ENCODE peak calls at places on chromosomes 12 and 14, in eight cellular contexts. N is tibial artery; B is right cardiac atrium; F is body of pancreas; V is Panc1; M is stomach; A is A549; I is CD4-positive, alpha-beta memory T cell. Z is an unnamed sample. For H3K9me3, the result is how much of the 10 kb centered on the place peaks cover.

GRCh38 chr14:89027097-89027740 is 202.8 kb downstream of the TTC8 start:
- DNase-seq in M (peak), N (no peak), A (peak), B (peak), F (peak), I (peak), V (no peak), Z (peak)

GRCh38 chr14:68955164-68955921 is 23.8 kb downstream of the ACTN1 start:
- DNase-seq in N (peak), V (no peak), B (no peak), F (no peak), A (no peak), I (no peak), M (no peak), Z (no peak)

GRCh38 chr12:32776258-32776657 is 20.6 kb upstream of the YARS2 start:
- DNase-seq in V (no peak), F (no peak), A (no peak), I (no peak), N (no peak), M (no peak), B (no peak), Z (no peak)

GRCh38 chr12:131087991-131088700 is 134.4 kb downstream of the ADGRD1 start:
- DNase-seq in A (no peak), F (no peak), N (peak), B (peak), I (peak), V (no peak), M (peak), Z (peak)

GRCh38 chr12:4434299-4434698 is 11.3 kb downstream of the FGF6 start:
- DNase-seq in A (no peak), N (no peak), I (no peak), M (no peak), V (no peak), F (no peak), B (no peak), Z (no peak)

GRCh38 chr12:94254270-94254669 is 105.9 kb downstream of the PLXNC1 start:
- DNase-seq in A (no peak), V (no peak), B (no peak), M (no peak), I (no peak), F (no peak), N (no peak), Z (no peak)

GRCh38 chr12:26608273-26608672 is 224.7 kb downstream of the ITPR2 start:
- DNase-seq in V (no peak), B (no peak), N (no peak), F (no peak), M (no peak), A (no peak), I (no peak), Z (no peak)

GRCh38 chr14:103867523-103867953 is 20.2 kb upstream of the PPP1R13B start:
- DNase-seq in I (no peak), B (peak), A (no peak), V (no peak), F (peak), N (no peak), M (peak), Z (no peak)

GRCh38 chr12:77796775-77797174 is 33.9 kb upstream of the NAV3 start:
- DNase-seq in N (no peak), M (no peak), F (no peak), A (no peak), B (no peak), V (no peak), I (no peak), Z (no peak)

GRCh38 chr14:69490219-69490918 is 5.8 kb downstream of the PLEKHD1 start:
- DNase-seq in M (no peak), N (no peak), B (no peak), I (no peak), F (no peak), V (no peak), A (no peak), Z (no peak)

GRCh38 chr14:96274122-96274910 is 18.3 kb downstream of the BDKRB1 start:
- DNase-seq in N (no peak), B (no peak), F (no peak), M (no peak), V (no peak), A (no peak), I (no peak), Z (no peak)

GRCh38 chr12:68113644-68114043 is 45.9 kb downstream of the IFNG start:
- DNase-seq in M (no peak), B (no peak), N (no peak), F (no peak), V (no peak), I (no peak), A (no peak), Z (no peak)

GRCh38 chr12:56221233-56221756 is 427 bp downstream of the RNF41 start:
- DNase-seq in I (no peak), M (peak), F (peak), N (peak), V (no peak), A (peak), B (peak), Z (peak)

GRCh38 chr14:34029921-34030334 is 79.1 kb upstream of the EGLN3 start:
- DNase-seq in F (peak), V (no peak), M (peak), B (peak), N (peak), A (no peak), I (no peak), Z (no peak)

GRCh38 chr12:46209165-46209564 is 59.7 kb downstream of the SLC38A1 start:
- DNase-seq in I (peak), V (no peak), F (no peak), B (no peak), M (no peak), A (no peak), N (no peak), Z (no peak)

GRCh38 chr12:112862570-112863137 is 44.1 kb upstream of the OAS1 start:
- DNase-seq in N (no peak), A (no peak), M (no peak), F (no peak), B (no peak), V (no peak), I (no peak), Z (no peak)

GRCh38 chr12:101862245-101862644 is 15.1 kb upstream of the DRAM1 start:
- DNase-seq in B (no peak), F (no peak), N (no peak), I (no peak), V (no peak), A (no peak), M (no peak), Z (no peak)

GRCh38 chr12:121748571-121749265 is 36.2 kb downstream of the TMEM120B start:
- DNase-seq in N (no peak), B (peak), A (peak), M (no peak), V (peak), I (no peak), F (no peak), Z (no peak)

GRCh38 chr12:12153596-12153995 is 82.9 kb downstream of the BCL2L14 start:
- DNase-seq in F (no peak), M (no peak), N (no peak), B (no peak), I (no peak), A (no peak), V (no peak), Z (no peak)

GRCh38 chr12:117279606-117280005 is 81.8 kb downstream of the NOS1 start:
- DNase-seq in V (no peak), F (no peak), I (no peak), M (no peak), N (no peak), A (no peak), B (no peak), Z (no peak)

GRCh38 chr14:69263364-69263763 is 3.4 kb downstream of the GALNT16 start:
- DNase-seq in I (no peak), V (no peak), B (peak), N (peak), M (no peak), A (no peak), F (peak), Z (no peak)

GRCh38 chr12:52769946-52770345 is 7.2 kb downstream of the KRT76 start:
- DNase-seq in B (no peak), N (no peak), A (no peak), V (no peak), I (no peak), F (no peak), M (no peak), Z (no peak)

GRCh38 chr12:88242161-88242925 is 100.2 kb downstream of the TMTC3 start:
- DNase-seq in A (peak), M (no peak), N (peak), B (peak), F (no peak), I (no peak), V (peak), Z (no peak)

DNA sequence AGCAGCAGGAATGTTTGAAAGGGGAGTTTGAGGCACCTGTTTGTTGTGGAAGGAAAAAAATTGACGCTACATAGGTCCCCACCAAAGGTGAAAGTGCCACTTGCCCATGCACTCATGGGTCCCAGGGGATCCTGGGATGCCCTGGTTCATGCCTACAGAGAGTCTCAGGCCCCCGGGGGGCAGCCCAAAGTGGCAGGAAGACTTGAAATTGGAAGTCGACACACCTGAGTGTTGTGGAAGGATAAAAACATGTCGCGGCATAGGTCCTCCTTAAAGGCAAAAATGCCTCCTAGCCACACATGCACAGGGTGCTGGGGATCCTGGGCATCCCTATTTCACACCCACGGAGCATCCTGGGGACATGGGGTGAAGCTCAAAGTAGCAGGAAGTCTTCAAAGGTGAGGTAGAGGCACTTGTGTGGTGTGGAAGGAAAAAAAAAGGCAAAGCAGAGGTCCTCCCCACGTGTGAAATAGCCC is 576.1 kb downstream of the ALG10 start:
- DNase-seq in A (no peak), M (no peak), B (no peak), V (no peak), F (no peak), N (no peak), I (no peak), Z (peak)
- H3K9me3 ChIP-seq in A (under half), M (half or more), B (under half), V (under half), F (under half), N (half or more), I (under half), Z (under half)

DNA sequence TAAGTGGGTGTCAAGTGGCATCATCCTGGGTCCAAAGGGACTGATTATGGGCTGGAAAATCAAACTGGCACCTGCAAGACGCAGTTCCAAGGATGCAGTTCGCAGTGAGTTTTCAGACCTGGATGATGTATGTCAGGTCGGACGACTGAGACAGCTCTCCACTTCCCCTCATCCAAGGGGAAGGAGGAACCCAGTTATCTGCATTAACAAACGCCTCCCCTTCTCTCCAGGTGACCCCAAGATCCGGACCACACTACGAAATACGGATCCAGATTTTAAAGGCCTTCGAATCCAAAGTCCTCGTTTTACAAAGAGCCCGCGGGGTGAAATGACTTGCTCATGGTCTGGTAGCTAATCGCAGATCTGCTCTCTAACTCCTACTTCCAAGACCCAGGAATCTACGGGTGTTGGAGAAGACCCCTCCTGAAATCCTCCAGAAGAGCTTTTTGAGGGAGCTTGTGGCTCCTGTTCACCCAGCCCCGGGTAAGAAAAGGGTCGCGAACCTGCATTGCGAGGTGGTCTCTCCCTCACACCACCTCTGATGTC is 460 bp upstream of the SYNE2 start:
- DNase-seq in N (no peak), I (no peak), B (no peak), F (no peak), A (no peak), M (no peak), V (no peak), Z (no peak)
- H3K27ac ChIP-seq in N (peak), I (peak), B (peak), F (peak), A (peak), M (peak), V (peak), Z (peak)

GRCh38 chr12:49389092-49389703 is 21.9 kb downstream of the SPATS2 start:
- DNase-seq in F (no peak), B (peak), V (no peak), N (peak), A (no peak), I (peak), M (peak), Z (peak)

GRCh38 chr12:49388682-49389081 is 21.4 kb downstream of the SPATS2 start:
- DNase-seq in N (no peak), F (no peak), M (no peak), V (no peak), I (no peak), A (no peak), B (no peak), Z (no peak)
- H3K4me3 ChIP-seq in N (no peak), F (no peak), M (no peak), V (no peak), I (no peak), A (no peak), B (no peak), Z (no peak)

GRCh38 chr12:132952371-132953162 is 3.5 kb downstream of the ZNF605 start:
- DNase-seq in I (no peak), M (no peak), N (no peak), B (no peak), A (no peak), F (no peak), V (no peak), Z (no peak)

GRCh38 chr12:132951649-132952048 is 4.5 kb downstream of the ZNF605 start:
- DNase-seq in A (no peak), F (no peak), I (no peak), N (no peak), B (no peak), M (no peak), V (no peak), Z (no peak)

GRCh38 chr12:132953771-132954170 is 2.3 kb downstream of the ZNF605 start:
- DNase-seq in A (no peak), B (no peak), I (no peak), V (no peak), F (no peak), M (no peak), N (no peak), Z (peak)

GRCh38 chr12:132954471-132955048 is 1.5 kb downstream of the ZNF605 start:
- DNase-seq in V (no peak), M (no peak), I (no peak), B (no peak), F (no peak), N (no peak), A (peak), Z (no peak)

GRCh38 chr12:132953163-132953425 is 3.0 kb downstream of the ZNF605 start:
- DNase-seq in B (no peak), A (no peak), V (no peak), I (no peak), F (no peak), N (no peak), M (no peak), Z (no peak)
- H3K9me3 ChIP-seq in B (under half), A (half or more), V (under half), I (under half), F (under half), N (half or more), M (half or more), Z (under half)

DNA sequence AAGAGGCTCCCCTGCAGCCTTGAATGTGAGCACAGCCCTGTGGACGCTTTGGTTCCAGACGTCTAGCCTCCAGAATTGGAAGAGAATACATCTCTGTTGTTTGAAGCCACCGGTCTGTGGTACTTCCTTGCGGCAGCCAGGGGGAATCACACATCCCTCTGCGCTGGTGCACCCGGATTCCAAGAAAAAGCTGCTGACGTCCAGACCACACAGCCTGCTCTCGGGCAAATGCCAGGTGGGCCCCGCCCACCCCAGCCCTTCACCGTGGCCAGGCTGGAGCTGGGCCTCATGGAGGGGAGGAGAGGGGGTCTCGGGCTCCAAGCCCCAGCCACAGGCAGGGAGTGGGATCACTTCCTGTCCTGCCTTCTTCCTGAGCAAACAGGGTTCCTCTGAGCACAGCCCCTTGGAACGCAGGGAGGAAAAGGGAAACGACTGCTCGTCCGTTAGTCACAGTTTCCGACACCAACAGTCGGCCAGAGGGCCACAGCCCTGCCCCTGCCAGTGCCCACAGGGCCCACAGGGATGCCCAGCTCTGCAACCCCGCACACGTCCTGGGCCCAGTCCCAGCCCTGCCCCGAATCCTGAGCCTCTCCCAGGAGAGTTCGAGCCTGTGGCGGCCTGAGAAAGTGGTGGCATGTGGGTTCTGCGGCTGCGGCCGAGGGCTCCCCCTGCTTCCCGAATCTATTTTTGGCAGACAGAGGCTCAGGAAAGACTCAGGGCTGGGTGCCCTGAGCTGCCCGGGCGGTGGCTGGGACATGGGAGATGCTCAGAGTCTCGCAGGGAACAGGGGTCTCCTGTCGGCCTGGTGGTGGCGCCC is 85.3 kb downstream of the RFLNA start:
- DNase-seq in B (peak), V (no peak), N (peak), M (peak), I (no peak), A (peak), F (no peak), Z (peak)
- H3K27ac ChIP-seq in B (peak), V (peak), N (peak), M (peak), I (no peak), A (peak), F (peak), Z (peak)

GRCh38 chr12:1665366-1665765 is 25.5 kb upstream of the ADIPOR2 start:
- DNase-seq in I (no peak), M (no peak), V (no peak), B (no peak), A (no peak), N (no peak), F (no peak), Z (no peak)

GRCh38 chr12:1661553-1662335 is 29.1 kb upstream of the ADIPOR2 start:
- DNase-seq in A (peak), B (peak), M (peak), I (peak), V (peak), F (peak), N (peak), Z (peak)

GRCh38 chr12:1660304-1661187 is 30.3 kb upstream of the ADIPOR2 start:
- DNase-seq in V (no peak), F (peak), I (peak), N (peak), M (peak), B (peak), A (no peak), Z (peak)

GRCh38 chr12:1663440-1664132 is 27.3 kb upstream of the ADIPOR2 start:
- DNase-seq in F (no peak), B (no peak), A (no peak), I (no peak), V (no peak), M (no peak), N (no peak), Z (no peak)

DNA sequence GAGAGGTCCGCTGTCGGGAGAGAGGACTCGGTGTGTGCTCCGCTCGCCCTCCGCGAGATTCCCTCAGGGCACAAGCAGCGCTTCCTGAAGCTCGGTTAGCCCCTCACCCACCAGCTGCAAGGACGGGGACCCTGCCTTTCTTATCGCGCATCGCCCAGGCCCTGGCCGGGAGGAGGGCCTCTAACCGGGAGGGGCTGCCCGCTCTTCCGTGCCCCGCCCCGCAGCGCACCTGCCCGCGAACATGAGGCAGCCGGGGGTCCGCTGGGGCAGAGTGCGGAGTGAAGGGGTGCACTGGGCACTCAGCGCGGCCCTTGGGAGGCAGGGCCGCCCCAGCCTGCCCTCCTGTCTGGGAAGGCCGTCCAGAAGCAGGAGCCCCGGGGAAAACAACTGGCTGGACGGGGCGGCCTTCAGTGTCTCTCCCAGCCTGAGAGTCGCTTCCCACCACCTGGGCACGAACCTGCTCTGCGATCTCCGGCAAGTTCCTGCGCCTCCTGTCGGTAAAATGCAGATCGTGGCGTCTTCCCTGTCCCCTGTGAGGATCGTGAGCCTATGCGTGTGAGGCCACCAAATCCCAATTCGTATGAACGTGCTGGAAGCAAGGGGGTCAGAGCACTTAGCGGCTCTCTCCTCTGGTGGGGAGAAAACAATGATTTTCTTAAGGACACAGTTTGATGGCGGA is 28.0 kb upstream of the ADIPOR2 start:
- DNase-seq in A (peak), M (peak), F (peak), I (peak), N (no peak), V (no peak), B (peak), Z (peak)
- H3K4me3 ChIP-seq in A (peak), M (peak), F (no peak), I (no peak), N (no peak), V (peak), B (peak), Z (peak)

GRCh38 chr12:103303484-103303883 is 192.3 kb downstream of the C12orf42 start:
- DNase-seq in M (no peak), B (no peak), N (no peak), F (no peak), A (no peak), I (no peak), V (no peak), Z (no peak)
- H3K9me3 ChIP-seq in M (under half), B (under half), N (under half), F (under half), A (under half), I (under half), V (under half), Z (under half)

GRCh38 chr12:75183967-75184366 is 25.7 kb downstream of the KCNC2 start:
- DNase-seq in F (no peak), B (no peak), I (no peak), A (no peak), V (no peak), M (no peak), N (no peak), Z (no peak)

DNA sequence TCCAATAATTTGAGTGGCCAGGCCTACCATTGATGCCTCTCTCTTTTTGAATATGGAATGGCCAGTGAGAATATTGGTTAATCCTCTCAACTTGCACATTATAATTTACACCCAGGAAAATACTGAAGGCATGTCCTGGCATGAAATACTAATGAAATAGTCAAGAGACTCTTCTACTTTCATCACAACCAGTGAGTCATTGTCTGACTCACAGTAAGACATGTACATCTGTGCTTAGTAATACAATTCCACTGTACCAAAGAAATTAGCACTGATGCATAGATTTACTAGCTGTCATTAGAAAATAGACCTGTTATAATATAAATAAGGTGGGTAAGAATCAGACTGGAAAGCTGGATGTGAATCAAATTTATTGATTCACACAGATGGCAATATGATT is 31.6 kb downstream of the KCNC2 start:
- DNase-seq in M (no peak), V (peak), N (no peak), F (no peak), B (no peak), I (no peak), A (peak), Z (no peak)
- H3K27ac ChIP-seq in M (no peak), V (no peak), N (no peak), F (no peak), B (no peak), I (no peak), A (peak), Z (no peak)